ENCODE peak calls at places on chromosomes 13 and 19, in six cellular contexts. One of them, this sample, is unnamed.
A peak's percentile ranks its signal among the peaks of the same experiment; 100 is the strongest.

GRCh38 chr13:109007946-109008345 is 378.5 kb downstream of the MYO16 start:
- DNase-seq in mesothelial cell of epicardium: no peak
- DNase-seq in HFFc6: no peak
- DNase-seq in endothelial cell: no peak
- DNase-seq in nephron progenitor cell: no peak
- DNase-seq in upper lobe of right lung: no peak
- DNase-seq in this sample: no peak

GRCh38 chr13:45714170-45714569 is 12.1 kb downstream of the CBY2 start:
- DNase-seq in endothelial cell: no peak
- DNase-seq in HFFc6: no peak
- DNase-seq in upper lobe of right lung: no peak
- DNase-seq in mesothelial cell of epicardium: no peak
- DNase-seq in nephron progenitor cell: no peak
- DNase-seq in this sample: no peak

GRCh38 chr19:45863840-45864628 is at the start of gene FOXA3:
- DNase-seq in HFFc6: no peak
- DNase-seq in upper lobe of right lung: peak; percentile 85
- DNase-seq in endothelial cell: peak; percentile 71
- DNase-seq in mesothelial cell of epicardium: no peak
- DNase-seq in nephron progenitor cell: peak; percentile 63
- DNase-seq in this sample: no peak

GRCh38 chr19:37594064-37594981 is at the start of the genes ZNF540 and ZNF571:
- DNase-seq in nephron progenitor cell: peak; percentile 86
- DNase-seq in mesothelial cell of epicardium: peak; percentile 88
- DNase-seq in upper lobe of right lung: peak; percentile 98
- DNase-seq in endothelial cell: peak; percentile 81
- DNase-seq in HFFc6: peak; percentile 89
- DNase-seq in this sample: peak; percentile 95

GRCh38 chr13:78323848-78324247 is 279.5 kb downstream of the POU4F1 start:
- DNase-seq in mesothelial cell of epicardium: no peak
- DNase-seq in upper lobe of right lung: no peak
- DNase-seq in nephron progenitor cell: no peak
- DNase-seq in HFFc6: no peak
- DNase-seq in endothelial cell: no peak
- DNase-seq in this sample: no peak

GRCh38 chr13:36072127-36072526 is 59.1 kb downstream of the DCLK1 start:
- DNase-seq in upper lobe of right lung: no peak
- DNase-seq in HFFc6: no peak
- DNase-seq in mesothelial cell of epicardium: no peak
- DNase-seq in nephron progenitor cell: no peak
- DNase-seq in endothelial cell: no peak
- DNase-seq in this sample: no peak

GRCh38 chr13:46168818-46169217 is 13.2 kb downstream of the LCP1 start:
- DNase-seq in nephron progenitor cell: no peak
- DNase-seq in endothelial cell: no peak
- DNase-seq in upper lobe of right lung: no peak
- DNase-seq in mesothelial cell of epicardium: no peak
- DNase-seq in HFFc6: no peak
- DNase-seq in this sample: no peak

GRCh38 chr19:42629191-42629590 is 34.5 kb upstream of the CEACAM8 start:
- DNase-seq in nephron progenitor cell: no peak
- DNase-seq in mesothelial cell of epicardium: no peak
- DNase-seq in upper lobe of right lung: no peak
- DNase-seq in HFFc6: no peak
- DNase-seq in endothelial cell: no peak
- DNase-seq in this sample: no peak

GRCh38 chr13:97810152-97810551 is 143.3 kb upstream of the IPO5 start:
- DNase-seq in nephron progenitor cell: no peak
- DNase-seq in mesothelial cell of epicardium: no peak
- DNase-seq in HFFc6: peak; percentile 13
- DNase-seq in endothelial cell: no peak
- DNase-seq in upper lobe of right lung: no peak
- DNase-seq in this sample: no peak

GRCh38 chr19:47093841-47094240 is 19.7 kb downstream of the ZC3H4 start:
- DNase-seq in HFFc6: no peak
- DNase-seq in mesothelial cell of epicardium: no peak
- DNase-seq in nephron progenitor cell: peak; percentile 56
- DNase-seq in upper lobe of right lung: no peak
- DNase-seq in endothelial cell: no peak
- DNase-seq in this sample: no peak

GRCh38 chr19:34337747-34338146 is 27.2 kb upstream of the GPI start:
- DNase-seq in upper lobe of right lung: no peak
- DNase-seq in endothelial cell: no peak
- DNase-seq in nephron progenitor cell: no peak
- DNase-seq in mesothelial cell of epicardium: no peak
- DNase-seq in HFFc6: no peak
- DNase-seq in this sample: no peak

GRCh38 chr13:43229506-43229905 is 206.1 kb downstream of the DNAJC15 start:
- DNase-seq in HFFc6: peak; percentile 70
- DNase-seq in nephron progenitor cell: no peak
- DNase-seq in upper lobe of right lung: no peak
- DNase-seq in mesothelial cell of epicardium: no peak
- DNase-seq in endothelial cell: no peak
- DNase-seq in this sample: no peak

DNA sequence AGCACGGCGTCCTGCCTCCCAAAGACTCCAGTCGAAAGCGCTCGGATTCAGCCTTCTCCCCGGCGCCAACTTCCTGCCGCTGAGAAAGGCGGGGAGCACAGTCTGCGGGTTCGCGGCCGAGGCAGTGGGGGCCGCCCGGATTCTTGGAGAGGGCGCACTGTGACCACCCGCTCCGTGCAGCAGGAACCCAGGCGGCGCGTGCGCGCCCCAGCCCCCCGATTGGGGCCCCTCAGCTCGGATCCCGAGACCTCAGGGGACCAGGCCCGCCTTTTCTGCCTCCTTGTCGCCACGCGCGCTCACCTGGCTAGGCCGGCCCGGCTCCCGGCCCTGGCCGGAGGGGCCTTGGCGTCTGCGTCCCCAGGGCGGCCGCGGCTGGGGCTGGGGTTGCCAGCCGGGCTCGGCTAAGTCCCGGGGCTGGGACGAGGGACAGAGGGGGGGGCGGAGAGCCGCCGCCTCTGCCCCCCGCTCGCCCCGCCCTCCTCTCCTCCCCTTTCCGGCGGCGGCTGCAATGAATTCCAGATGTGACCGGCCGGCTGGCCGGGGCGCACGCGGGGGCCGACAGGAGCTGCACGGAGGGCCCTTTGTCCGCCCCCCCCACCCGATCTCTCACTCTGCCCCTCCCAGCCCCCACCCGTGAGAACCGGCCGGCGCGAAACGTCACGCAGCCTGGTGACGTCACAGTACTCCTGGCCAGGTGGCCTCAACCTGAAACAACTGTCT is at the start of gene S1PR2:
- DNase-seq in upper lobe of right lung: peak; percentile 91
- DNase-seq in endothelial cell: peak; percentile 82
- DNase-seq in mesothelial cell of epicardium: peak; percentile 83
- DNase-seq in HFFc6: peak; percentile 49
- DNase-seq in nephron progenitor cell: peak; percentile 92
- DNase-seq in this sample: peak; percentile 94
- TF ChIP-seq CTCF in upper lobe of right lung: no peak
- TF ChIP-seq CTCF in endothelial cell: no peak
- TF ChIP-seq CTCF in mesothelial cell of epicardium: no peak
- TF ChIP-seq CTCF in HFFc6: no peak
- TF ChIP-seq CTCF in nephron progenitor cell: no peak
- TF ChIP-seq CTCF in this sample: no peak

GRCh38 chr19:30669329-30670010 is 297.3 kb downstream of the ZNF536 start:
- DNase-seq in nephron progenitor cell: peak; percentile 91
- DNase-seq in mesothelial cell of epicardium: peak; percentile 87
- DNase-seq in upper lobe of right lung: peak; percentile 84
- DNase-seq in HFFc6: peak; percentile 18
- DNase-seq in endothelial cell: peak; percentile 83
- DNase-seq in this sample: peak; percentile 89
- TF ChIP-seq CTCF in nephron progenitor cell: peak; percentile 90
- TF ChIP-seq CTCF in mesothelial cell of epicardium: peak; percentile 87
- TF ChIP-seq CTCF in upper lobe of right lung: peak; percentile 78
- TF ChIP-seq CTCF in HFFc6: peak; percentile 93
- TF ChIP-seq CTCF in endothelial cell: peak; percentile 83
- TF ChIP-seq CTCF in this sample: peak; percentile 80

GRCh38 chr13:33931397-33931987 is 113.5 kb downstream of the RFC3 start:
- DNase-seq in endothelial cell: peak; percentile 49
- DNase-seq in upper lobe of right lung: no peak
- DNase-seq in mesothelial cell of epicardium: no peak
- DNase-seq in HFFc6: peak; percentile 40
- DNase-seq in nephron progenitor cell: peak; percentile 11
- DNase-seq in this sample: no peak
- TF ChIP-seq CTCF in endothelial cell: peak; percentile 74
- TF ChIP-seq CTCF in upper lobe of right lung: peak; percentile 45
- TF ChIP-seq CTCF in mesothelial cell of epicardium: peak; percentile 63
- TF ChIP-seq CTCF in HFFc6: peak; percentile 84
- TF ChIP-seq CTCF in nephron progenitor cell: peak; percentile 59
- TF ChIP-seq CTCF in this sample: peak; percentile 66

GRCh38 chr19:53537126-53537522 is 821 bp upstream of the ZNF331 start:
- DNase-seq in nephron progenitor cell: no peak
- DNase-seq in upper lobe of right lung: no peak
- DNase-seq in mesothelial cell of epicardium: no peak
- DNase-seq in endothelial cell: no peak
- DNase-seq in HFFc6: no peak
- DNase-seq in this sample: no peak

GRCh38 chr19:53540091-53540490 is 2.1 kb downstream of the ZNF331 start:
- DNase-seq in upper lobe of right lung: no peak
- DNase-seq in endothelial cell: no peak
- DNase-seq in mesothelial cell of epicardium: no peak
- DNase-seq in HFFc6: no peak
- DNase-seq in nephron progenitor cell: no peak
- DNase-seq in this sample: no peak

GRCh38 chr19:53538378-53539109 is 599 bp downstream of the ZNF331 start:
- DNase-seq in mesothelial cell of epicardium: no peak
- DNase-seq in HFFc6: no peak
- DNase-seq in nephron progenitor cell: no peak
- DNase-seq in upper lobe of right lung: no peak
- DNase-seq in endothelial cell: no peak
- DNase-seq in this sample: peak; percentile 81

GRCh38 chr19:53536223-53536543 is 1.8 kb upstream of the ZNF331 start:
- DNase-seq in endothelial cell: no peak
- DNase-seq in upper lobe of right lung: no peak
- DNase-seq in nephron progenitor cell: no peak
- DNase-seq in mesothelial cell of epicardium: no peak
- DNase-seq in HFFc6: no peak
- DNase-seq in this sample: no peak

GRCh38 chr19:53537523-53538377 is at the start of gene ZNF331:
- DNase-seq in upper lobe of right lung: peak; percentile 93
- DNase-seq in HFFc6: peak; percentile 70
- DNase-seq in mesothelial cell of epicardium: peak; percentile 78
- DNase-seq in nephron progenitor cell: peak; percentile 75
- DNase-seq in endothelial cell: peak; percentile 66
- DNase-seq in this sample: peak; percentile 92
- TF ChIP-seq CTCF in upper lobe of right lung: no peak
- TF ChIP-seq CTCF in HFFc6: peak; percentile 39
- TF ChIP-seq CTCF in mesothelial cell of epicardium: no peak
- TF ChIP-seq CTCF in nephron progenitor cell: peak; percentile 8
- TF ChIP-seq CTCF in endothelial cell: no peak
- TF ChIP-seq CTCF in this sample: peak; percentile 35

DNA sequence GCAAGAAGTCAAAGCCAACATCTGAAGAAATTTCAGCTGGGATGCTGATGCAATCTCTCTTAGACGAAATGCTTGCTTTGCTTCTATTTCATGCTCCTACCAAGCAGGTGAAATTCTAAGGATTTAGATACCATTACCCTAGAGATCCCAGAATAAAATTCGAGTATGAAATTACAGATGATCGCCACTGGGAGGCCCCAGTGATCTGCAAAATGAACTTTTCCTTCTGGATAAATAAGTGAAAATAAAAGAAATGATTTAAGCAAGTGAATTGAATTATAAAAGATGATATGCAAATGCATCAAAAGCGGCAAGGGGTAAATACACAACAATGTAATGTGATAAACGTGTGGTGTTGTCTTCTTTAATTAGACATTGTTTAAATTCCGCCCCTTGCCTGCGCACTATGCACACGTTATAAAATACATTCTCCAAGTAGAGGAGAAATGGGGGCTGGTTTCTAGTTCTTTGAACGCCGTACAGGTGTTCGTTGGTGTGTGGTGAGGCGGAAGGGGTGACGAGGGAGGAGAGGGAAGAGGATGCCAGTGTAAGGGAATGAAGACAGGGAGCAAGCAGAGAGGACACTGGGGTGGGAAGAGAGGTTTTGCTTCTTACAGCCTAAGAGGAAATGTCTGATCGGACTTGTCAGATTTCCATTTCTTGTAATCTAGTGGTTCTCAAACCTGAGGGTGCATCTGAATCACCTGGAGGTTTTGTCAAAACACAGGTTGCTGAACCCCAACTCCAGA is 58.0 kb downstream of the ERCC5 start:
- DNase-seq in nephron progenitor cell: no peak
- DNase-seq in mesothelial cell of epicardium: no peak
- DNase-seq in upper lobe of right lung: no peak
- DNase-seq in endothelial cell: peak; percentile 18
- DNase-seq in HFFc6: no peak
- DNase-seq in this sample: no peak
- TF ChIP-seq CTCF in nephron progenitor cell: peak; percentile 60
- TF ChIP-seq CTCF in mesothelial cell of epicardium: peak; percentile 84
- TF ChIP-seq CTCF in upper lobe of right lung: peak; percentile 33
- TF ChIP-seq CTCF in endothelial cell: peak; percentile 67
- TF ChIP-seq CTCF in HFFc6: peak; percentile 77
- TF ChIP-seq CTCF in this sample: peak; percentile 58

GRCh38 chr19:29823581-29824330 is 12.0 kb downstream of the CCNE1 start:
- DNase-seq in HFFc6: no peak
- DNase-seq in upper lobe of right lung: peak; percentile 31
- DNase-seq in nephron progenitor cell: no peak
- DNase-seq in endothelial cell: no peak
- DNase-seq in mesothelial cell of epicardium: no peak
- DNase-seq in this sample: no peak
- TF ChIP-seq CTCF in HFFc6: no peak
- TF ChIP-seq CTCF in upper lobe of right lung: no peak
- TF ChIP-seq CTCF in nephron progenitor cell: no peak
- TF ChIP-seq CTCF in endothelial cell: no peak
- TF ChIP-seq CTCF in mesothelial cell of epicardium: no peak
- TF ChIP-seq CTCF in this sample: no peak

DNA sequence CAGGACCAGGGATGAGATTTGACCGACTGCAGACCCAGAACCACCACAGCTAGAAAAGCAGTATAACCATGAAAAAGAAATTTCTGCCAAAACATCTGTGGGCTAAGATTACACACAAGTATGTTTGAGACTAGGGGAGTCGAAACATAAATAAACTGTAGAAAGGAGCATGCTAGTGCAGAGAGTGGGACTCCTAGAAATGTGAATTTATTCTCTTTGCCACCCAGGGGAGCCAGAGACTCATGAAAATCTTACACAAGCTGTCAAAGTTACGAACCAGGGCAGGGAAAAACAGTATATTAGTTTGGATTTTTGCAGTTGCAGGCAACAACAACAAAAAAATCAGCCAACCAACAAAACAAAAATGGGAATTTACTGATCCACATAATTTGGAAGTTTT is 12.3 kb upstream of the HSPH1 start:
- DNase-seq in upper lobe of right lung: no peak
- DNase-seq in nephron progenitor cell: no peak
- DNase-seq in mesothelial cell of epicardium: no peak
- DNase-seq in HFFc6: peak; percentile 7
- DNase-seq in endothelial cell: no peak
- DNase-seq in this sample: no peak
- TF ChIP-seq CTCF in upper lobe of right lung: no peak
- TF ChIP-seq CTCF in nephron progenitor cell: no peak
- TF ChIP-seq CTCF in mesothelial cell of epicardium: no peak
- TF ChIP-seq CTCF in HFFc6: no peak
- TF ChIP-seq CTCF in endothelial cell: no peak
- TF ChIP-seq CTCF in this sample: peak; percentile 59

This sample was measured in osteocyte.